ENCODE peak calls at places on chromosomes 13 and 19, in eight cellular contexts. P is thoracic aorta, R is adrenal gland, A is tibial nerve, S is left ventricle myocardium inferior, X is aorta, V is ascending aorta, D is pancreas. L is an unnamed sample. For H3K4me1, H3K36me3 and H3K27me3, the result is how much of the 10 kb centered on the place peaks cover.

GRCh38 chr19:28847468-28847867 is 365.5 kb downstream of the UQCRFS1 start:
- DNase-seq in P (no peak), R (no peak), A (no peak), S (no peak), X (no peak), V (no peak), D (no peak), L (no peak)

GRCh38 chr19:56837004-56837403 is 3.5 kb downstream of the PEG3 start:
- DNase-seq in P (no peak), R (peak), A (no peak), S (no peak), X (no peak), V (no peak), D (peak), L (no peak)

GRCh38 chr13:39692650-39693438 is 37.4 kb downstream of the COG6 start:
- DNase-seq in P (no peak), R (no peak), A (no peak), S (no peak), X (no peak), V (no peak), D (no peak), L (no peak)

GRCh38 chr19:39237200-39238184 is 7.3 kb downstream of the IFNL3 start:
- DNase-seq in P (no peak), R (no peak), A (no peak), S (no peak), X (no peak), V (no peak), D (peak), L (peak)

GRCh38 chr19:41324921-41325639 is 15.1 kb downstream of the CCDC97 start:
- DNase-seq in P (peak), R (peak), A (no peak), S (peak), X (peak), V (peak), D (no peak), L (no peak)

GRCh38 chr19:30224689-30225606 is 147.2 kb upstream of the ZNF536 start:
- DNase-seq in P (no peak), R (peak), A (no peak), S (no peak), X (no peak), V (no peak), D (no peak), L (no peak)

GRCh38 chr19:17686592-17687042 is 1.5 kb downstream of the UNC13A start:
- DNase-seq in P (no peak), R (no peak), A (no peak), S (peak), X (peak), V (no peak), D (no peak), L (no peak)

GRCh38 chr19:47097396-47098217 is 16.0 kb downstream of the ZC3H4 start:
- DNase-seq in P (peak), R (no peak), A (peak), S (peak), X (peak), V (peak), D (no peak), L (no peak)

GRCh38 chr19:7113233-7113632 is 43.7 kb downstream of the ZNF557 start:
- DNase-seq in P (no peak), R (no peak), A (no peak), S (no peak), X (no peak), V (no peak), D (no peak), L (no peak)

GRCh38 chr19:12779162-12779993 is 4.0 kb upstream of the HOOK2 start:
- DNase-seq in P (no peak), R (peak), A (no peak), S (peak), X (peak), V (peak), D (peak), L (no peak)

GRCh38 chr19:47492137-47492533 is 8.1 kb upstream of the KPTN start:
- DNase-seq in P (no peak), R (no peak), A (no peak), S (no peak), X (no peak), V (no peak), D (no peak), L (peak)

GRCh38 chr19:46913852-46914430 is 53.1 kb downstream of the ARHGAP35 start:
- DNase-seq in P (no peak), R (no peak), A (no peak), S (no peak), X (no peak), V (no peak), D (no peak), L (peak)

GRCh38 chr13:41905600-41906254 is 55.2 kb downstream of the VWA8 start:
- DNase-seq in P (no peak), R (no peak), A (no peak), S (no peak), X (no peak), V (no peak), D (no peak), L (peak)

GRCh38 chr19:18357041-18357440 is 16.6 kb downstream of the PGPEP1 start:
- DNase-seq in P (no peak), R (no peak), A (no peak), S (no peak), X (no peak), V (no peak), D (no peak), L (no peak)

GRCh38 chr19:29923653-29924052 is 18.4 kb upstream of the URI1 start:
- DNase-seq in P (no peak), R (no peak), A (no peak), S (no peak), X (no peak), V (no peak), D (no peak), L (no peak)

GRCh38 chr19:38006361-38007045 is 99.5 kb downstream of the SIPA1L3 start:
- DNase-seq in P (no peak), R (no peak), A (no peak), S (no peak), X (no peak), V (no peak), D (no peak), L (no peak)

GRCh38 chr13:109156181-109156935 is 526.9 kb downstream of the MYO16 start:
- DNase-seq in P (no peak), R (no peak), A (no peak), S (peak), X (peak), V (peak), D (no peak), L (no peak)

GRCh38 chr13:99528547-99528946 is 27.3 kb downstream of the TM9SF2 start:
- DNase-seq in P (no peak), R (no peak), A (no peak), S (no peak), X (no peak), V (no peak), D (no peak), L (peak)

GRCh38 chr19:14496029-14496848 is at the start of gene GIPC1:
- DNase-seq in P (peak), R (peak), A (peak), S (peak), X (peak), V (peak), D (peak), L (peak)

GRCh38 chr13:68369739-68370138 is 1139.6 kb upstream of the PCDH9 start:
- DNase-seq in P (no peak), R (no peak), A (no peak), S (no peak), X (no peak), V (no peak), D (no peak), L (no peak)

GRCh38 chr13:25906211-25906661 is 145.6 kb downstream of the SHISA2 start:
- DNase-seq in P (no peak), R (no peak), A (no peak), S (no peak), X (no peak), V (no peak), D (no peak), L (no peak)

GRCh38 chr19:44758596-44758995 is 10.1 kb downstream of the BCL3 start:
- DNase-seq in P (no peak), R (no peak), A (no peak), S (peak), X (no peak), V (no peak), D (no peak), L (no peak)

GRCh38 chr19:33509774-33510173 is 11.8 kb downstream of the PEPD start:
- DNase-seq in P (no peak), R (no peak), A (no peak), S (no peak), X (no peak), V (no peak), D (no peak), L (no peak)

GRCh38 chr13:89465366-89465765 is 1794.2 kb downstream of the SLITRK5 start:
- DNase-seq in P (no peak), R (no peak), A (no peak), S (no peak), X (no peak), V (no peak), D (no peak), L (no peak)

GRCh38 chr19:54298357-54299125 is 14.4 kb downstream of the LILRA5 start:
- DNase-seq in P (no peak), R (no peak), A (no peak), S (no peak), X (no peak), V (no peak), D (no peak), L (no peak)

GRCh38 chr19:1474765-1475351 is 4.2 kb downstream of the C19orf25 start:
- DNase-seq in P (no peak), R (no peak), A (no peak), S (no peak), X (no peak), V (no peak), D (no peak), L (peak)

GRCh38 chr19:1475751-1476437 is 3.1 kb downstream of the C19orf25 start:
- DNase-seq in P (no peak), R (no peak), A (no peak), S (no peak), X (no peak), V (no peak), D (no peak), L (no peak)

GRCh38 chr19:1473056-1473400 is 6.0 kb downstream of the C19orf25 start:
- DNase-seq in P (no peak), R (no peak), A (no peak), S (no peak), X (no peak), V (no peak), D (no peak), L (no peak)

GRCh38 chr19:1473424-1473851 is 5.6 kb downstream of the C19orf25 start:
- DNase-seq in P (no peak), R (no peak), A (no peak), S (no peak), X (no peak), V (no peak), D (no peak), L (no peak)

DNA sequence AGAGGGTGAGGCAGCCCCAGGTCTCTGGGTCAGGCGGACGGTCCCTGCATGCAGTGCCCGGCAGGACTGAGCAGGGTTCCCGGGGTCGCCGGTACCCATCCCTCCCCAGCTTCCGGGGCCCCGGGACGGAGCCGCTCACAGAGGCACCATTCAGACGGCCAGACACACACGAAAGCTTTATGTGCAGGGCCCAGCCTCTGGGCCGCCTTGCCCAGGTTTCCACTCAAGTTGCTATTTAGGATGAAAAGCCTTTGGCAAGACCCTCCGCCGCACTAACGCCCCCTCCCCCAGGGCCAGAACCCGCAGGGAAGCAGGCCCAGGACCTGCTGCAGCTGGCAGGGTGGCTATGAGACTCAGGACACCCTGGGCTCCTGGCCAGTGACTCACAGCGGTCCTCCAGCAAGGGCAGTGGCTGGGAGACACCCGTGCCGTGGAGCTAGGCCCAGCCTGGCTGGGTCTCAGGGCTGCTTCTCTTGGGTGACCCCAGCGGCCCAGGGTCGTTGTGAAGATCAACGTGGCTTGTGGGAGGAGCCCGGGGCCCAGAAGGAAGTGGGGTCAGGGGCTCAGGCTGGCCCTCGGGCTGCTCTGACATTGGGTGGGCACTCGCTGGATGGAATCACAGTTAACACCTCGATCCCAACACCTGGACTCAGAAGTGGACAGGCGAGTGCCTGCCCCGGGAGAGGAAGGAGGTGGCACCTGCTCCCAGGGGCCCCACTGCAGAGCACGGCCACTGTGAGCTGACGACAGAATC is 4.8 kb downstream of the C19orf25 start:
- DNase-seq in P (no peak), R (no peak), A (no peak), S (peak), X (no peak), V (no peak), D (no peak), L (no peak)
- H3K4me1 ChIP-seq in P (under half), R (under half), A (half or more), S (half or more), X (under half), V (under half), D (under half), L (under half)

DNA sequence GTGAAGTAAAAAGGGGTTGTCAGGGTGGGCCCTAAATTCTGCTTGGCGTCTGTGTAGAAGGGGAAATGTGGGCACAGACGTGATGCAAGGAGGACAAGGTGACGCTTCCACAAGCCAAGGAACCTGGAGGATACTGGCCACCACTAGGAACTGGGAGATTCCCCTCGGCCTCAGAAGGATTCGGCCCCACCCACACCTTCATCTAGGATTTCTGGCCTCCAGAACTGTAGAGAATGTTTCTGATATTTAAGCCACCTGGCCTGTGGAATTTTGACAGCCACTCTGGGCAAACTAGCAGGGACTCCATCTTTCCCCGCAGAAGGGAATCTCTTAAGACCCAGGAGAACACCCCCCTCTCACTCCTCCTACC is 1.1 kb downstream of the PLEKHJ1 start:
- DNase-seq in P (no peak), R (no peak), A (no peak), S (no peak), X (no peak), V (no peak), D (no peak), L (no peak)
- H3K36me3 ChIP-seq in P (under half), R (under half), A (under half), S (under half), X (under half), V (under half), D (under half), L (under half)

GRCh38 chr19:27758626-27759505 is 1454.1 kb downstream of the UQCRFS1 start:
- DNase-seq in P (no peak), R (no peak), A (no peak), S (no peak), X (no peak), V (no peak), D (no peak), L (no peak)
- H3K27me3 ChIP-seq in P (under half), R (under half), A (under half), S (under half), X (under half), V (under half), D (under half), L (under half)

GRCh38 chr13:110628952-110629701 is 13.8 kb downstream of the NAXD start:
- DNase-seq in P (no peak), R (no peak), A (no peak), S (no peak), X (no peak), V (no peak), D (no peak), L (no peak)

GRCh38 chr13:110627351-110627750 is 12.0 kb downstream of the NAXD start:
- DNase-seq in P (no peak), R (no peak), A (no peak), S (no peak), X (no peak), V (no peak), D (no peak), L (no peak)

GRCh38 chr13:110627761-110628476 is 12.6 kb downstream of the NAXD start:
- DNase-seq in P (no peak), R (no peak), A (no peak), S (no peak), X (no peak), V (no peak), D (no peak), L (no peak)

GRCh38 chr13:110629735-110630134 is 14.4 kb downstream of the NAXD start:
- DNase-seq in P (no peak), R (no peak), A (no peak), S (no peak), X (no peak), V (peak), D (no peak), L (peak)

DNA sequence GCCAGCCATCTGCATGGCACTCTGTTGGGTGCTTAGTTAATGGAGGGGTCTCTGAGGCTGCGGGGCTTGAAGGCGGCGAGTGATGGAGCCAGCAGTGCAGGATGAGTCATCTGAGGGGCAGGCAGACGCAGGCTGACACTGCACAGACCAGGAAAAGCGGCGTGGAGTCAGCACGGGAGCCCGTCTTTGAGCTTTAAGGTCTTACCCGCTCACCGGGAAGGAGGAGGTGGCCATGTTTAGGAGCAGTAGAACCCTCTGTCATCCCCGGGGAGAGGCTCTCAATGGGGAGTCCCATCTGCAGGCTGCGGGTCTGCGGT is 13.1 kb downstream of the NAXD start:
- DNase-seq in P (no peak), R (peak), A (no peak), S (no peak), X (no peak), V (no peak), D (no peak), L (no peak)
- H3K4me1 ChIP-seq in P (under half), R (under half), A (under half), S (under half), X (under half), V (under half), D (under half), L (under half)